ENCODE peak calls at places on chromosomes 13 and 19, in five cellular contexts. F is NCI-H1930; E is HTR-8/SVneo; U is AG09309; V is activated naive CD8-positive, alpha-beta T cell treated with anti-CD3 and anti-CD28 coated beads, Interleukin-2, amount 50 U/mL, for 24 hours. I is an unnamed sample.
A peak's percentile ranks its signal among the peaks of the same experiment; 100 is the strongest.

GRCh38 chr19:30784850-30785459 is 412.8 kb downstream of the ZNF536 start:
- DNase-seq in V (peak; percentile 62), F (no peak), U (no peak), E (peak; percentile 8), I (peak; percentile 70)

GRCh38 chr13:98909016-98909415 is 68.8 kb downstream of the DOCK9 start:
- DNase-seq in V (peak; percentile 13), F (no peak), E (no peak), U (no peak), I (no peak)

GRCh38 chr13:98478134-98479129 is 98.5 kb downstream of the STK24 start:
- DNase-seq in V (peak; percentile 47), U (no peak), E (peak; percentile 9), F (no peak), I (peak; percentile 35)

GRCh38 chr13:99926014-99926731 is 45.4 kb downstream of the ZIC5 start:
- DNase-seq in E (no peak), F (no peak), V (no peak), U (no peak), I (no peak)

GRCh38 chr19:16571689-16572331 is 405 bp downstream of the SLC35E1 start:
- DNase-seq in E (no peak), V (peak; percentile 50), U (no peak), F (no peak), I (no peak)

GRCh38 chr13:50617134-50617721 is 226.3 kb downstream of the DLEU7 start:
- DNase-seq in V (no peak), F (no peak), E (peak; percentile 30), U (peak; percentile 96), I (no peak)

GRCh38 chr19:51735759-51736449 is 12.1 kb upstream of the HAS1 start:
- DNase-seq in E (peak; percentile 51), F (no peak), V (no peak), U (peak; percentile 82), I (peak; percentile 62)

GRCh38 chr19:41323023-41323422 is 13.1 kb downstream of the CCDC97 start:
- DNase-seq in V (no peak), E (no peak), F (no peak), U (no peak), I (no peak)

GRCh38 chr19:39671739-39672363 is 16.1 kb downstream of the LGALS16 start:
- DNase-seq in F (peak; percentile 68), U (peak; percentile 2), V (peak; percentile 30), E (peak; percentile 38), I (no peak)

GRCh38 chr13:29260684-29261083 is 334.8 kb downstream of the SLC7A1 start:
- DNase-seq in E (no peak), V (no peak), F (no peak), U (no peak), I (no peak)

GRCh38 chr13:49997935-49998334 is 1.1 kb downstream of the TRIM13 start:
- DNase-seq in U (no peak), V (no peak), E (no peak), F (no peak), I (no peak)

GRCh38 chr13:44142911-44143665 is 230.5 kb upstream of the SERP2 start:
- DNase-seq in E (peak; percentile 10), U (no peak), F (no peak), V (no peak), I (no peak)

GRCh38 chr19:48844472-48844871 is 8.2 kb upstream of the HSD17B14 start:
- DNase-seq in V (no peak), E (no peak), U (no peak), F (no peak), I (no peak)

GRCh38 chr13:103303078-103303651 is 236.9 kb upstream of the SLC10A2 start:
- DNase-seq in E (no peak), U (no peak), V (no peak), F (no peak), I (no peak)

GRCh38 chr13:24149306-24150032 is 11.1 kb upstream of the SPATA13 start:
- DNase-seq in V (no peak), E (no peak), U (no peak), F (no peak), I (no peak)

GRCh38 chr19:46776927-46777911 is 11.2 kb downstream of the SLC1A5 start:
- DNase-seq in F (no peak), V (peak; percentile 45), E (no peak), U (no peak), I (no peak)

GRCh38 chr19:3125900-3126524 is 9.8 kb upstream of the GNA15 start:
- DNase-seq in V (peak; percentile 87), F (no peak), E (peak; percentile 53), U (no peak), I (no peak)

GRCh38 chr19:2476451-2477140 is 669 bp downstream of the GADD45B start:
- DNase-seq in F (no peak), E (no peak), V (peak; percentile 85), U (no peak), I (peak; percentile 81)

GRCh38 chr13:59269476-59269875 is 894.3 kb downstream of the DIAPH3 start:
- DNase-seq in F (no peak), V (no peak), U (no peak), E (no peak), I (no peak)

GRCh38 chr13:97460853-97461252 is 26.9 kb downstream of the RAP2A start:
- DNase-seq in F (no peak), V (no peak), U (no peak), E (no peak), I (no peak)

GRCh38 chr19:5436101-5436947 is 18.9 kb upstream of the ZNRF4 start:
- DNase-seq in F (peak; percentile 32), E (peak; percentile 95), U (peak; percentile 10), V (no peak), I (no peak)

GRCh38 chr13:31913459-31913858 is 118.1 kb upstream of the FRY start:
- DNase-seq in U (peak; percentile 34), V (no peak), F (no peak), E (no peak), I (no peak)

GRCh38 chr13:37319041-37319443 is 213.6 kb upstream of the CSNK1A1L start:
- DNase-seq in E (no peak), U (peak; percentile 5), F (no peak), V (no peak), I (no peak)

GRCh38 chr13:110183925-110184324 is 123.0 kb downstream of the COL4A1 start:
- DNase-seq in E (no peak), F (no peak), V (no peak), U (no peak), I (no peak)

GRCh38 chr13:33787051-33787591 is 30.8 kb upstream of the RFC3 start:
- DNase-seq in E (peak; percentile 7), U (no peak), F (no peak), V (peak; percentile 3), I (no peak)

GRCh38 chr13:48159436-48160225 is 64.7 kb upstream of the MED4 start:
- DNase-seq in U (no peak), E (no peak), F (no peak), V (peak; percentile 37), I (no peak)

GRCh38 chr19:34662919-34663318 is 14.0 kb downstream of the SCGB2B2 start:
- DNase-seq in F (peak; percentile 36), E (no peak), U (no peak), V (no peak), I (no peak)

GRCh38 chr13:31031482-31031881 is 99.0 kb downstream of the TEX26 start:
- DNase-seq in V (no peak), F (no peak), E (no peak), U (no peak), I (no peak)

GRCh38 chr13:111361046-111361872 is 40.8 kb downstream of the TEX29 start:
- DNase-seq in U (no peak), E (no peak), V (no peak), F (no peak), I (no peak)

GRCh38 chr13:111847964-111848363 is 219.0 kb upstream of the SOX1 start:
- DNase-seq in E (no peak), U (no peak), F (no peak), V (no peak), I (no peak)

GRCh38 chr19:28500982-28501633 is 711.8 kb downstream of the UQCRFS1 start:
- DNase-seq in E (no peak), V (no peak), U (no peak), F (no peak), I (no peak)

GRCh38 chr13:48302920-48303330 is 626 bp upstream of the RB1 start:
- DNase-seq in E (no peak), F (no peak), U (no peak), V (no peak), I (no peak)

GRCh38 chr19:32691952-32692726 is 518 bp downstream of the NUDT19 start:
- DNase-seq in U (peak; percentile 28), V (peak; percentile 64), F (peak; percentile 47), E (no peak), I (peak; percentile 75)

GRCh38 chr13:111401755-111402154 is 81.3 kb downstream of the TEX29 start:
- DNase-seq in E (no peak), F (no peak), U (no peak), V (no peak), I (no peak)

GRCh38 chr13:40220299-40220935 is 446.0 kb downstream of the FOXO1 start:
- DNase-seq in V (no peak), E (no peak), F (no peak), U (no peak), I (no peak)

GRCh38 chr19:16384688-16385087 is 60.1 kb downstream of the KLF2 start:
- DNase-seq in F (no peak), E (no peak), V (no peak), U (no peak), I (no peak)

GRCh38 chr13:74886496-74886895 is 595.5 kb downstream of the TBC1D4 start:
- DNase-seq in V (no peak), U (no peak), E (no peak), F (no peak), I (no peak)